ENCODE peak calls at places on chromosomes 2 and 18, in six cellular contexts. M, Q, T, Y, X and D are unnamed samples.

GRCh38 chr18:36993068-36993467 is 164.1 kb downstream of the KIAA1328 start:
- DNase-seq in X (no peak), Q (peak; percentile 61), Y (no peak), M (no peak), T (no peak), D (no peak)

GRCh38 chr18:2223394-2223793 is 347.9 kb downstream of the METTL4 start:
- DNase-seq in X (no peak), T (no peak), M (no peak), Y (no peak), Q (no peak), D (no peak)

GRCh38 chr2:150609831-150610582 is 122.5 kb upstream of the RND3 start:
- DNase-seq in T (no peak), M (no peak), Y (no peak), X (no peak), Q (peak; percentile 88), D (no peak)

GRCh38 chr2:38467768-38468463 is 90.8 kb upstream of the ATL2 start:
- DNase-seq in Y (no peak), X (no peak), T (no peak), Q (no peak), M (no peak), D (no peak)

GRCh38 chr2:8630676-8631464 is 51.0 kb upstream of the ID2 start:
- DNase-seq in Y (no peak), M (peak; percentile 40), X (no peak), T (peak; percentile 63), Q (no peak), D (no peak)

GRCh38 chr18:63476666-63477065 is at the start of gene SERPINB5:
- DNase-seq in Y (no peak), T (peak; percentile 89), M (no peak), X (no peak), Q (no peak), D (no peak)

GRCh38 chr2:101151141-101151858 is at the start of gene TBC1D8:
- DNase-seq in Q (peak; percentile 68), X (peak; percentile 89), T (peak; percentile 95), M (peak; percentile 95), Y (peak; percentile 96), D (peak; percentile 90)

GRCh38 chr18:35289293-35290069 is 548 bp downstream of the ZSCAN30 start:
- DNase-seq in Y (no peak), M (peak; percentile 72), T (no peak), Q (peak; percentile 9), X (peak; percentile 51), D (no peak)

GRCh38 chr18:48897531-48897930 is 53.2 kb downstream of the SMAD7 start:
- DNase-seq in Q (peak; percentile 42), Y (no peak), X (no peak), T (no peak), M (peak; percentile 41), D (no peak)

GRCh38 chr2:48693645-48694044 is 61.9 kb downstream of the LHCGR start:
- DNase-seq in T (no peak), X (no peak), Y (no peak), Q (peak; percentile 31), M (no peak), D (no peak)

GRCh38 chr18:2692508-2692907 is 37.0 kb downstream of the SMCHD1 start:
- DNase-seq in T (no peak), Q (no peak), Y (no peak), M (no peak), X (no peak), D (no peak)

DNA sequence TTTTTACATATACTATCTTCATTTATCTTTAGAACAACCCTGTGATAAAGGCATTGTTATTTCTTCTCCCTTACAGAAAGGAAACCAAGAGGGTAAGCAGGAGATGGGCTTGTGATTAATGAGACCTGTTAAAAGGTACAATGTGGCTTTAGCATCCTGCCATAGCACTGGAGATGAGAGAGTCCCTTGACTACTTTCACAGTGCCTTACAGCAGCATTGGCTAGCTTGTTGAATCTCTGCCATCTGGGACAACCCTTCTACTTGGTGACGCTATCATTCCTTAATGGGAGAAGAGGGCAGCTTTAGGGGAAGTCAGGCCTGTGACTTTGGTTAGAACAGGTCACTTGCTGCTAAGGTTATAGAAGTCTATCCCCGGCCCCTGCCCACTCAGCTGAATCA is 68.1 kb upstream of the LYPD6B start:
- DNase-seq in Y (no peak), X (no peak), T (no peak), Q (no peak), M (no peak), D (no peak)
- H3K27ac ChIP-seq in Y (no peak overlapping the region), X (no peak overlapping the region), T (no peak overlapping the region), Q (no peak overlapping the region), M (no peak overlapping the region), D (no peak overlapping the region)

GRCh38 chr18:9292047-9292446 is 42.5 kb upstream of the TWSG1 start:
- DNase-seq in T (no peak), M (no peak), X (no peak), Y (no peak), Q (no peak), D (no peak)

GRCh38 chr18:9293948-9294347 is 40.6 kb upstream of the TWSG1 start:
- DNase-seq in T (no peak), Q (no peak), M (no peak), Y (no peak), X (no peak), D (no peak)

GRCh38 chr18:9297007-9297393 is 37.6 kb upstream of the TWSG1 start:
- DNase-seq in Q (no peak), M (no peak), Y (no peak), X (no peak), T (no peak), D (no peak)

GRCh38 chr18:9296233-9297006 is 38.2 kb upstream of the TWSG1 start:
- DNase-seq in Q (peak; percentile 18), M (no peak), Y (no peak), X (no peak), T (no peak), D (no peak)
- H3K9me3 ChIP-seq in Q (peaks cover 12% of the 10 kb centered on the region), M (no peaks in the 10 kb centered on the region), Y (no peaks in the 10 kb centered on the region), X (no peaks in the 10 kb centered on the region), T (peaks cover 22% of the 10 kb centered on the region), D (no peaks in the 10 kb centered on the region)

DNA sequence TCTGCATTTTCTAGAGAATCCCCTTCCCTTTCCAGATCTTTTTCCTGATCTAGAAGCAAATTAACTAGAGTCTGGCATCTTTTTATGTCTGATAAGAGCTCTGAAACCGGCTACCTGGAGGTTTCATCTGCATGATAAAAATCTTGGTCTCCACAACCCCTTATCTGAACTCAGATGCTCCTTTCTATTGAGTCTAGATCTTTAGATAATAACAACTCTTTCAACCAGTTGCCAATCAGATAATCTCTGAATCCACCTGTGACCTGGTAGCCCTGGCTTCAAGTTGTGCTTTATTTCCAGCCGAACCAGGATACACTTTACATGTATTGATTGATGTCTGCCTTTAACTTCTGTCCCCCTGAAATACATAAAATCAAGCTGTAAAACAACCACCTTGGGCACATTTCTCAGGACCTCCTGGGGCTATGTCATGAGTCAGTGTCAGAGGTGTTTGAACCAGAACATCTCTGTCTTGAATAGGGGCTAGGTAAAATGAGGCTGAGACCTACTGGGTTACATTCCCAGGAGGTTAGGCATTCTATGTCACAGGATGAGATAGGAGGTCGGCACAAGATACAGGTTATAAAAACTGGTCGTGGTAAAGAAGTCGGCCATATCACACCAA is 20.7 kb downstream of the RALBP1 start:
- DNase-seq in Y (no peak), X (no peak), M (no peak), Q (no peak), T (no peak), D (no peak)
- H3K27ac ChIP-seq in Y (no peak overlapping the region), X (no peak overlapping the region), M (no peak overlapping the region), Q (no peak overlapping the region), T (no peak overlapping the region), D (no peak overlapping the region)

GRCh38 chr2:17805166-17805565 is 11.1 kb upstream of the MSGN1 start:
- DNase-seq in Q (no peak), T (no peak), X (no peak), Y (no peak), M (no peak), D (no peak)
- H3K9me3 ChIP-seq in Q (no peaks in the 10 kb centered on the region), T (no peaks in the 10 kb centered on the region), X (no peaks in the 10 kb centered on the region), Y (no peaks in the 10 kb centered on the region), M (no peaks in the 10 kb centered on the region), D (no peaks in the 10 kb centered on the region)